ENCODE peak calls at places on chromosomes 12 and 14, in five cellular contexts. R is dorsolateral prefrontal cortex; E is A172; S is stimulated activated CD8-positive, alpha-beta memory T cell treated with anti-CD3 and anti-CD28 coated beads, Interleukin-4, amount 100 ng/mL, for 4 hours; Z is NCI-H1092 treated with DMSO at 0.1 percent for 48 hours. I is an unnamed sample.

GRCh38 chr12:93176166-93176565 is 201.6 kb upstream of the NUDT4 start:
- DNase-seq in R (no peak), E (no peak), S (no peak), Z (no peak), I (no peak)

GRCh38 chr12:107581616-107582015 is 104.0 kb upstream of the PWP1 start:
- DNase-seq in R (no peak), E (no peak), S (no peak), Z (no peak), I (no peak)

GRCh38 chr14:36173161-36173560 is 3.4 kb downstream of the PTCSC3 start:
- DNase-seq in R (no peak), E (peak), S (no peak), Z (no peak), I (peak)

GRCh38 chr14:85188836-85189235 is 341.1 kb upstream of the FLRT2 start:
- DNase-seq in R (no peak), E (no peak), S (no peak), Z (no peak), I (no peak)

GRCh38 chr12:26833692-26834168 is 736 bp upstream of the ITPR2 start:
- DNase-seq in R (no peak), E (no peak), S (no peak), Z (peak), I (peak)

GRCh38 chr12:111598637-111599458 is at the start of gene ATXN2:
- DNase-seq in R (peak), E (no peak), S (peak), Z (peak), I (peak)

GRCh38 chr12:55727643-55728184 is 1.1 kb downstream of the CD63 start:
- DNase-seq in R (no peak), E (peak), S (no peak), Z (no peak), I (peak)

GRCh38 chr14:35341454-35342159 is 49.4 kb downstream of the PSMA6 start:
- DNase-seq in R (peak), E (peak), S (no peak), Z (peak), I (peak)

GRCh38 chr12:75259170-75259569 is 49.5 kb upstream of the KCNC2 start:
- DNase-seq in R (no peak), E (no peak), S (no peak), Z (no peak), I (no peak)

GRCh38 chr12:22054155-22054554 is 8.1 kb downstream of the CMAS start:
- DNase-seq in R (no peak), E (no peak), S (no peak), Z (no peak), I (no peak)

I was measured in Daoy.